ENCODE peak calls at places on chromosomes 12 and 14, in four cellular contexts. Z, O, L and Y are unnamed samples. For H3K36me3, the result is how much of the 10 kb centered on the place peaks cover.

GRCh38 chr14:32077081-32078029 is at the start of gene ARHGAP5:
- DNase-seq in Z (no peak), O (peak), L (no peak), Y (no peak)

GRCh38 chr14:105364100-105364708 is 34.1 kb upstream of the TEX22 start:
- DNase-seq in Z (peak), O (no peak), L (peak), Y (peak)

GRCh38 chr12:66210840-66211239 is 21.8 kb downstream of the IRAK3 start:
- DNase-seq in Z (no peak), O (no peak), L (no peak), Y (no peak)

GRCh38 chr14:103723176-103724081 is 7.8 kb downstream of the ZFYVE21 start:
- DNase-seq in Z (no peak), O (peak), L (no peak), Y (no peak)

GRCh38 chr12:111503116-111503515 is 96.0 kb downstream of the ATXN2 start:
- DNase-seq in Z (no peak), O (no peak), L (no peak), Y (no peak)

GRCh38 chr12:6372403-6373003 is 2.9 kb downstream of the SCNN1A start:
- DNase-seq in Z (peak), O (no peak), L (no peak), Y (peak)

GRCh38 chr12:130953783-130954543 is at the start of gene ADGRD1:
- DNase-seq in Z (no peak), O (peak), L (peak), Y (no peak)

GRCh38 chr12:22631863-22632463 is 7.0 kb downstream of the ETNK1 start:
- DNase-seq in Z (no peak), O (no peak), L (no peak), Y (no peak)

GRCh38 chr14:77870646-77871045 is 70.7 kb downstream of the ADCK1 start:
- DNase-seq in Z (no peak), O (no peak), L (no peak), Y (no peak)

GRCh38 chr12:87866602-87867292 is 162.5 kb downstream of the C12orf50 start:
- DNase-seq in Z (no peak), O (no peak), L (no peak), Y (no peak)

GRCh38 chr14:91985008-91985407 is 37.5 kb upstream of the FBLN5 start:
- DNase-seq in Z (no peak), O (no peak), L (no peak), Y (peak)

GRCh38 chr14:56145965-56146364 is 27.8 kb downstream of the PELI2 start:
- DNase-seq in Z (no peak), O (no peak), L (no peak), Y (no peak)

GRCh38 chr14:73468808-73469386 is 10.6 kb upstream of the NUMB start:
- DNase-seq in Z (no peak), O (no peak), L (no peak), Y (no peak)

GRCh38 chr14:62947291-62947690 is 98.0 kb downstream of the KCNH5 start:
- DNase-seq in Z (no peak), O (no peak), L (no peak), Y (no peak)

GRCh38 chr14:102325791-102326345 is 6.3 kb downstream of the ZNF839 start:
- DNase-seq in Z (no peak), O (no peak), L (no peak), Y (no peak)

GRCh38 chr12:58711968-58712367 is 208.3 kb downstream of the LRIG3 start:
- DNase-seq in Z (no peak), O (no peak), L (no peak), Y (peak)

DNA sequence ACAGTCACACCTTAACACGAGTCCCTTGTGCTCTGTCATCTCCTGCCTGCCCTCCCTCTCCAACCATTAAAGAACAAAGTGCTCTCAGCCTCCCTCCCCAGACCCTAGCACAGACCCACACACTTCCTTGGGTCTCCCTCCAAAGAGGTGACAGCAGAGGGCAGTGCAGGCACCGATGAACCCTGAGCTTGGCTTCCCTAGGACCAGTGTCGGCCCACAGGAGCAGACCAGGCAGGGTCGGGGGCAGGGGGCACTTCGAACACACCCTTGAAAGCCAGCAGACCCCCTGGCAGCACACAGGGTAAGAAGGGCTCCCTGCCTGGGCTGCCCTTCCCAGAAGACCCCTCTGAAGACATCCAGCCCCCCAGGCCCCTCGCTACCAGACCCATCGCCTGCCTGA is 7.0 kb downstream of the CDK2AP1 start:
- DNase-seq in Z (no peak), O (no peak), L (no peak), Y (no peak)
- TF ChIP-seq CTCF in Z (no peak), O (no peak), L (peak), Y (peak)

GRCh38 chr14:69054030-69054429 is 74.9 kb upstream of the ACTN1 start:
- DNase-seq in Z (no peak), O (no peak), L (no peak), Y (no peak)

GRCh38 chr14:69055973-69056372 is 76.9 kb upstream of the ACTN1 start:
- DNase-seq in Z (no peak), O (no peak), L (no peak), Y (no peak)

GRCh38 chr14:69059658-69060648 is 80.9 kb upstream of the ACTN1 start:
- DNase-seq in Z (no peak), O (peak), L (no peak), Y (peak)

GRCh38 chr14:69055125-69055524 is 76.0 kb upstream of the ACTN1 start:
- DNase-seq in Z (no peak), O (no peak), L (no peak), Y (no peak)

DNA sequence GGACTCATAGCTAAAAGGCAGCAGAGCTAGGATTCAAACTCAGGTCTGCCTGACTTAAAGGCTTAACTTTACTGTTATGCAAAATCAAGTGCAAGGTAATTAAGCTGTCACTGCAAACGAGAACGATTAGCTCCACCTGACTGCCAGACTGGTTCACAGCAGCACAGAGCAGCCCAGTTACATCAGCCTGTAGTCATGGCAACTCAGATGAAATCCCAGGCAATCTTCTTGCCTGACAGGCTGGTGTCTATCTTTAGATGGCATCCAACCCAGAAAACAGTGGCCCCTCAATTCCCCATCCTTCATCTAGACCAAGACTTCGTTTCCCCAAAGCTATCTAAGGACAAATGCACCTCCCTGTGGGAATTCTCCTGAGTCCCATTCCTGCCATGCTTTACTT is 77.3 kb upstream of the ACTN1 start:
- DNase-seq in Z (no peak), O (no peak), L (no peak), Y (no peak)
- H3K36me3 ChIP-seq in Z (under half), O (under half), L (half or more), Y (under half)

GRCh38 chr12:102917026-102917787 is at the start of gene PAH:
- DNase-seq in Z (peak), O (no peak), L (no peak), Y (no peak)
- TF ChIP-seq CTCF in Z (no peak), O (no peak), L (no peak), Y (no peak)

GRCh38 chr12:110012659-110013058 is 13.4 kb downstream of the ANKRD13A start:
- DNase-seq in Z (no peak), O (no peak), L (no peak), Y (no peak)
- H3K36me3 ChIP-seq in Z (under half), O (under half), L (half or more), Y (under half)